ENCODE peak calls at places on chromosomes 13 and 19, in four cellular contexts. F, O, Q and K are unnamed samples.

GRCh38 chr13:49220035-49220855 is at the start of gene MLNR:
- DNase-seq in F (no peak), O (peak), Q (no peak), K (no peak)

GRCh38 chr19:5039642-5040543 is 71.0 kb downstream of the KDM4B start:
- DNase-seq in F (no peak), O (no peak), Q (no peak), K (no peak)

GRCh38 chr19:51024924-51025323 is 1.5 kb downstream of the KLK11 start:
- DNase-seq in F (no peak), O (no peak), Q (no peak), K (no peak)

GRCh38 chr13:94009696-94010095 is 469.8 kb downstream of the DCT start:
- DNase-seq in F (no peak), O (peak), Q (no peak), K (no peak)

GRCh38 chr19:38273499-38273898 is 9.1 kb downstream of the SPINT2 start:
- DNase-seq in F (no peak), O (no peak), Q (no peak), K (no peak)

GRCh38 chr13:34258646-34259386 is 440.9 kb downstream of the RFC3 start:
- DNase-seq in F (no peak), O (peak), Q (no peak), K (no peak)

GRCh38 chr13:48437381-48437780 is 24.5 kb upstream of the LPAR6 start:
- DNase-seq in F (no peak), O (no peak), Q (no peak), K (no peak)

GRCh38 chr19:19111138-19111835 is 27.0 kb downstream of the TMEM161A start:
- DNase-seq in F (no peak), O (no peak), Q (no peak), K (no peak)

GRCh38 chr13:102317593-102317992 is 84.3 kb downstream of the FGF14 start:
- DNase-seq in F (no peak), O (peak), Q (no peak), K (no peak)

GRCh38 chr13:94494021-94494420 is 14.5 kb upstream of the DCT start:
- DNase-seq in F (no peak), O (no peak), Q (peak), K (no peak)

GRCh38 chr19:15299568-15300409 is 32.5 kb downstream of the BRD4 start:
- DNase-seq in F (no peak), O (no peak), Q (no peak), K (no peak)

GRCh38 chr19:22261596-22261995 is 24.6 kb upstream of the ZNF729 start:
- DNase-seq in F (no peak), O (no peak), Q (no peak), K (no peak)

GRCh38 chr19:6674868-6675305 is 4.9 kb upstream of the TNFSF14 start:
- DNase-seq in F (peak), O (peak), Q (no peak), K (peak)

GRCh38 chr19:46613525-46613924 is 11.4 kb downstream of the PTGIR start:
- DNase-seq in F (no peak), O (no peak), Q (no peak), K (no peak)

GRCh38 chr13:29524176-29524575 is 71.3 kb downstream of the SLC7A1 start:
- DNase-seq in F (no peak), O (no peak), Q (no peak), K (no peak)

GRCh38 chr13:91297503-91297902 is 50.0 kb upstream of the MIR17HG start:
- DNase-seq in F (no peak), O (no peak), Q (no peak), K (no peak)

GRCh38 chr13:19910336-19911072 is 47.1 kb upstream of the ZMYM5 start:
- DNase-seq in F (no peak), O (peak), Q (no peak), K (no peak)

GRCh38 chr13:37364024-37364423 is 234.5 kb downstream of the POSTN start:
- DNase-seq in F (no peak), O (no peak), Q (no peak), K (no peak)

GRCh38 chr13:48783181-48783630 is 129.5 kb downstream of the CYSLTR2 start:
- DNase-seq in F (peak), O (peak), Q (peak), K (no peak)

GRCh38 chr19:40502647-40503046 is 35.8 kb downstream of the SPTBN4 start:
- DNase-seq in F (no peak), O (no peak), Q (no peak), K (no peak)

GRCh38 chr13:109647046-109647445 is 139.3 kb downstream of the IRS2 start:
- DNase-seq in F (no peak), O (no peak), Q (no peak), K (no peak)